ENCODE peak calls at places on chromosomes 1 and 21, in four cellular contexts. V is K562, K is IMR-90, Y is endothelial cell of umbilical vein. P is an unnamed sample. For H3K9me1 and H3K36me3, the result is how much of the 10 kb centered on the place peaks cover.

GRCh38 chr1:155002479-155003226 is at the start of gene ZBTB7B:
- DNase-seq in Y (peak), K (no peak), V (peak), P (no peak)

GRCh38 chr1:195345149-195345548 is 1263.1 kb downstream of the KCNT2 start:
- DNase-seq in Y (no peak), V (no peak), K (no peak), P (no peak)

GRCh38 chr1:22709227-22709626 is 1.4 kb upstream of the EPHB2 start:
- DNase-seq in V (no peak), K (no peak), Y (no peak), P (no peak)

GRCh38 chr1:183276386-183276785 is 90.3 kb downstream of the LAMC2 start:
- DNase-seq in K (no peak), Y (no peak), V (no peak), P (no peak)

GRCh38 chr1:2955652-2956051 is 65.6 kb upstream of the ACTRT2 start:
- DNase-seq in Y (no peak), V (no peak), K (no peak), P (no peak)

GRCh38 chr1:233025156-233025555 is 74.7 kb downstream of the NTPCR start:
- DNase-seq in Y (peak), K (peak), V (peak), P (no peak)

GRCh38 chr1:11522400-11523235 is 43.7 kb downstream of the DISP3 start:
- DNase-seq in K (no peak), Y (no peak), V (no peak), P (no peak)

GRCh38 chr1:63004868-63005267 is 220.9 kb downstream of the ATG4C start:
- DNase-seq in Y (no peak), K (no peak), V (no peak), P (no peak)

GRCh38 chr1:54331091-54331772 is 75.0 kb downstream of the SSBP3 start:
- DNase-seq in Y (no peak), K (peak), V (no peak), P (no peak)

GRCh38 chr1:183019860-183020259 is 3.4 kb upstream of the LAMC1 start:
- DNase-seq in Y (peak), K (peak), V (no peak), P (no peak)

GRCh38 chr1:3277121-3277520 is 177.3 kb upstream of the ARHGEF16 start:
- DNase-seq in V (no peak), K (no peak), Y (no peak), P (no peak)

GRCh38 chr1:225361176-225361575 is 66.7 kb downstream of the LBR start:
- DNase-seq in Y (no peak), V (no peak), K (no peak), P (no peak)

GRCh38 chr21:9755611-9756010 is 765.8 kb upstream of the TPTE start:
- DNase-seq in V (no peak), K (no peak), Y (no peak), P (no peak)

GRCh38 chr1:109844609-109845008 is 66.0 kb upstream of the CSF1 start:
- DNase-seq in V (no peak), Y (no peak), K (no peak), P (no peak)
- H3K9me1 ChIP-seq in V (under half), Y (under half), K (under half), P (under half)

DNA sequence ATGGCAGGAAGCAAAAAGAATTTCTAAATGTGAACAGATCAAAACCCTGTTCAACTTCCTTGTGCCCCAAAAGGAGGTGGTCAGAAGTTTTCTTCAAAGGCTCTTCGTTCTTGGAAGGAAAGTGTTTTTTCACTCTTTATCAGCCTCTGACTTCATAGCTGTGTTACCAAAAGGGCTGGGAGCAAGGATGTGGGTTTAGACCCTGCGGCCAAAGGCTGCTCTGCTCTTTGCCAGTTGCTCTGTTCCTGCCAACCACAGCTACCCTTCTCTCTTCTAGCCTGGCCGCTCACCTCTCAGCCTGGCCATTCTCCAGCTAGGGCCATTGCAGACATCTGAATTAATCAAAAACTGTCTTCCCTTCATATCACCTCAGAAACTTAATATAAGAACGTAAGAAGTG is 53.8 kb downstream of the PTGER3 start:
- DNase-seq in V (no peak), Y (no peak), K (no peak), P (no peak)
- H3K36me3 ChIP-seq in V (under half), Y (under half), K (under half), P (under half)

DNA sequence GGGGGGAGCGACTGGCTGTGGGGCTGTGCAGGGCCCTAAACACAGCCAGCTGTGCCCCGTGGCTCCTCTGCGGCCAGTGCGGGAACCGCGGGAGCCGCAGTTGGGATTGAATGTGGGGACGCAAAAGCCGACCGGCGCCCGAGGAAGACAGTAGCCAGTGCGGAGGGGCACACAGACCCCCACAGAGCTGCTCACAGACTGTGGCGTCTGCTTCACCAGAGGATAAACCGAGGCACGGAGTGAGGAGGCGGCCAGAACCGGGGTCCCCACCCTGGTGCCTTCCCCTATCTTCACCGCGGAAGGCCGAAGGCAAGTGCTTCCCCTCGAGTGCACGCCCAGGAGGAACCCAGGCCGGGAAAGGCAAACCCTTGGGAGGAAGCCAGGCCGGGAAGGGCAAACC is 8.7 kb upstream of the TMEM52 start:
- DNase-seq in Y (no peak), V (no peak), K (no peak), P (no peak)
- H3K9me1 ChIP-seq in Y (under half), V (under half), K (under half), P (under half)

GRCh38 chr1:32377541-32378220 is 15.3 kb downstream of the TSSK3 start:
- DNase-seq in V (no peak), Y (no peak), K (no peak), P (no peak)

GRCh38 chr1:32374193-32374592 is 11.9 kb downstream of the TSSK3 start:
- DNase-seq in K (no peak), Y (no peak), V (no peak), P (no peak)

GRCh38 chr1:32376199-32376598 is 13.9 kb downstream of the TSSK3 start:
- DNase-seq in V (no peak), Y (no peak), K (no peak), P (no peak)

DNA sequence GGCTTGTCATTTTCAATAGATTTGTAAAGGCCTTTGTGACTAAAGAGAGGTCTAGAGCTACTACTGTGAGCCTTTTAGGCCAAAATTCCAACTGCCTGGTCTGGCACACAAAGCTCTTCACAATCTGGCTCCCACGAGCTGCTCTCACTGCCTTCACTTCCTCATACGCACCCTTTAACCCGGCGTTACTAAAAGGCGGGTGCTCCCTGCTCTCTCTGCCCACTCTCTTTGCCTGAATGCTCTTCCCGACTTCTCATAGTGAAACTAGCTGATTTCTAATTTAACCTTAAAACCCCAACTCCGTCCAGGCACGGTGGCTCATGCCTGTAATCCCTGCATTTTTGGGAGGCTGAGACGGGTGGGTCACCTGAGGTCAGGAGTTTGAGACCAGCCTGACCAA is 14.2 kb downstream of the BSDC1 start:
- DNase-seq in Y (no peak), K (no peak), V (no peak), P (no peak)
- H3K36me3 ChIP-seq in Y (half or more), K (half or more), V (half or more), P (under half)

GRCh38 chr1:36803870-36804560 is 230.3 kb downstream of the GRIK3 start:
- DNase-seq in K (no peak), Y (no peak), V (no peak), P (no peak)

GRCh38 chr1:36804669-36805314 is 229.5 kb downstream of the GRIK3 start:
- DNase-seq in Y (no peak), V (no peak), K (no peak), P (no peak)

GRCh38 chr1:36802018-36802417 is 232.3 kb downstream of the GRIK3 start:
- DNase-seq in K (no peak), V (no peak), Y (no peak), P (no peak)

GRCh38 chr1:36805979-36806640 is 228.2 kb downstream of the GRIK3 start:
- DNase-seq in Y (peak), K (no peak), V (no peak), P (no peak)

DNA sequence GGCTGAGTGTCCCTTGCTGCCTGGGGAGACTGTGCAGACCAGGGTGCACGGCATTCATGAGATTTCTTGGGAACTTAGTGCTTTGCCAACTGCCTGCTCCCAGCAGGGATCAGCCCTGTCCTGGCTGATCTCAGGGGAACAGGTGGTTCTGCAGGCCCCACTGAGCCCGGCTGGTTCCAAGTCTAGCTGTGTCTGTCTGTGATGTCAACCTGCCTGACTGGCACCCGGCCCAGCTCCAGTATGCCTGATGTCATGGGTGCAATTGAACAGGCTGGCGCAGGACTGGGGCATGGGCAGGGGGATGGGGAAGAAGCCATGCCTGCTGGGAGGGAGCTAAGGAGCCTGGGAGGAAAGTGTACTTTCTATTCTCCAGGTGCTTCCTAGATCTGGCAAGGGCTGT is 227.1 kb downstream of the GRIK3 start:
- DNase-seq in K (no peak), V (no peak), Y (no peak), P (no peak)
- H3K9me1 ChIP-seq in K (under half), V (under half), Y (under half), P (under half)

DNA sequence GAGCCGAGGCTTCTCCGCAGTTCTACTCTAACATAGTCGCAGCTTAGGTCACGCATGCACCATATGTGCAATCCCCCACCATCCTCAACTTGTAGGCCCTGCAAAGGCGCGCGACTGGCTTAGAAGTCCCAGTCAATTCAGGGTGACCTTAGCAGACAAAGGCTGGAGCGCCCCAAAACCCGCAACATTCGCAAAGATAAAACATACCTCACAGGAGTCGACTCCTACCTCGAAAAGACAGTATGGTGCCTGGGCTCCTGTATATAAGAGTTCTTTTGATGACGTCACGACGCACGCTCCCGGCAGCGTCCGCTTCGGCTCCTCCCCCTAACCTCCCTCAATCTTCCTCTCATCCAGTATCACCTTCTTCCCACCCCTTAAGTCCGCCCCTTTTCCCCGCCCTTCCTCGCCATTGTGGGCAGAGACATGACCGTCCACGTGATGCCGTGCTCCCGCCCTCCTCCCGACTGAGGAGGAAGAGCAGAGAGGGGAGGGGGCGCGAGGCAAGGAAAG is at the start of gene GAS5:
- DNase-seq in Y (peak), V (peak), K (peak), P (peak)
- H3K36me3 ChIP-seq in Y (under half), V (half or more), K (under half), P (under half)